ENCODE peak calls at places on chromosome 4, in five cellular contexts. Q is HL-60, R is IMR-90, H is tibial nerve, D is GM06990. F is an unnamed sample.

GRCh38 chr4:105451346-105451745 is 22.5 kb downstream of the PPA2 start:
- DNase-seq in D (no peak), R (no peak), H (no peak), Q (no peak), F (no peak)

GRCh38 chr4:85102606-85103005 is 136.1 kb upstream of the WDFY3 start:
- DNase-seq in R (no peak), Q (no peak), D (no peak), H (no peak), F (no peak)

GRCh38 chr4:125323547-125324100 is 8.9 kb downstream of the FAT4 start:
- DNase-seq in D (no peak), R (peak), Q (no peak), H (no peak), F (peak)

GRCh38 chr4:187666634-187667033 is 328.9 kb upstream of the ZFP42 start:
- DNase-seq in H (no peak), Q (no peak), D (no peak), R (peak), F (no peak)

GRCh38 chr4:148017801-148018200 is 285.9 kb downstream of the ARHGAP10 start:
- DNase-seq in Q (no peak), D (no peak), H (no peak), R (no peak), F (no peak)

GRCh38 chr4:109164011-109164410 is 138.4 kb downstream of the COL25A1 start:
- DNase-seq in D (no peak), R (peak), Q (no peak), H (no peak), F (peak)

GRCh38 chr4:732911-733630 is 27.4 kb downstream of the PCGF3 start:
- DNase-seq in Q (no peak), D (no peak), H (no peak), R (no peak), F (no peak)

GRCh38 chr4:8356856-8357255 is 83.7 kb downstream of the ACOX3 start:
- DNase-seq in R (no peak), Q (no peak), H (no peak), D (no peak), F (no peak)

GRCh38 chr4:6404611-6405416 is 67.6 kb downstream of the PPP2R2C start:
- DNase-seq in D (no peak), Q (no peak), R (no peak), H (no peak), F (no peak)

GRCh38 chr4:155972098-155972497 is 18.4 kb upstream of the CTSO start:
- DNase-seq in D (no peak), R (peak), Q (no peak), H (no peak), F (peak)

GRCh38 chr4:95465010-95465409 is 83.8 kb downstream of the UNC5C start:
- DNase-seq in Q (no peak), D (no peak), H (no peak), R (no peak), F (no peak)

GRCh38 chr4:148649669-148650331 is 207.6 kb upstream of the NR3C2 start:
- DNase-seq in R (peak), H (no peak), Q (no peak), D (no peak), F (peak)

GRCh38 chr4:90126805-90127204 is 389 bp upstream of the CCSER1 start:
- DNase-seq in H (no peak), Q (no peak), D (no peak), R (no peak), F (no peak)
- H3K4me3 ChIP-seq in H (peak), Q (peak), D (no peak), R (no peak), F (no peak)

GRCh38 chr4:41880840-41881831 is 54.1 kb upstream of the TMEM33 start:
- DNase-seq in R (no peak), D (no peak), H (no peak), Q (no peak), F (peak)

GRCh38 chr4:41881931-41882621 is 53.2 kb upstream of the TMEM33 start:
- DNase-seq in R (no peak), Q (no peak), D (no peak), H (no peak), F (no peak)

GRCh38 chr4:41885456-41885855 is 49.8 kb upstream of the TMEM33 start:
- DNase-seq in H (no peak), R (no peak), D (no peak), Q (no peak), F (no peak)

GRCh38 chr4:41882622-41883347 is 52.4 kb upstream of the TMEM33 start:
- DNase-seq in H (no peak), Q (peak), R (peak), D (peak), F (peak)

DNA sequence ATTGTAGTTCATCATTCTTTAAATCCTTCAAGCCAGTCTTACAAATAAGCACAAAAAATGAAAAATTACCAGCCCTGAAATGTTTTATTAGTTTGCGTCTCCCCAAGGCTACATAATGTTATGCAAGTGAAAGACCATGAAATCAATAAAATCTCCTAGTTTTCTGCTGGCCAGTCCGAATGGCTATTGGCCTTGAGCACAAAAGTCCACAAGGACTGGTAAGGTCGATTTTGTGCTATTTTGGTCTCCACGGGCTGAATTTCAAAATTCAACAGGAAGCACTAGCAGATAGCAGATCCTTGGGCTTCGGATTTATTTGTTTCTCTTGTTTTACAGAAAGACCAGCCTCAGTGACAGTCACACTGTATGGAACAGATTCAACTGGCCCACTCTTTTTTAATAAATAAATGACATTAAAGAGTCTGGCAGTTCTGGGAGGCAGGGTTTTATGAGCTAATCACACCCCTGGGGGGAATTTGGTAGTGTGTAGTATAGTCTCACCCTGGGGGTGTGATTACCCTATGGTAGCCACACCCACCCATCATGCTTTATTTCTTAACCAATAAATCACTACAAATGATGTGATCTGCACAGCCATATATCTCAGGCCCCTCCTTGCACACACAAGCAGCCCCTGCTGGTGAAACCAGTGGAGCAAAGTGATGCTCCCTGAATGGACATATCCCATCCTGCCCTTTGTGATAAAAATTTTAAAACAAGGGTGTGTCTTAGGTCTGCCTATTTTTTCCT is 51.1 kb upstream of the TMEM33 start:
- DNase-seq in H (no peak), D (no peak), R (no peak), Q (no peak), F (no peak)
- TF ChIP-seq CTCF in H (no peak), D (no peak), R (no peak), Q (no peak), F (no peak)

GRCh38 chr4:37453004-37453360 is 208.4 kb downstream of the NWD2 start:
- DNase-seq in R (peak), H (no peak), Q (peak), D (peak), F (peak)

GRCh38 chr4:37455301-37456062 is 210.9 kb downstream of the NWD2 start:
- DNase-seq in D (no peak), Q (no peak), H (no peak), R (no peak), F (no peak)

GRCh38 chr4:37453361-37454262 is 209.1 kb downstream of the NWD2 start:
- DNase-seq in Q (peak), R (no peak), D (peak), H (peak), F (peak)

GRCh38 chr4:37451646-37452045 is 207.1 kb downstream of the NWD2 start:
- DNase-seq in Q (no peak), H (no peak), D (no peak), R (no peak), F (no peak)

GRCh38 chr4:37454263-37454800 is 209.8 kb downstream of the NWD2 start:
- DNase-seq in H (no peak), R (no peak), Q (no peak), D (no peak), F (no peak)
- H3K4me3 ChIP-seq in H (peak), R (no peak), Q (peak), D (no peak), F (no peak)

GRCh38 chr4:38983756-38984647 is 48.2 kb downstream of the TMEM156 start:
- DNase-seq in Q (no peak), R (peak), H (no peak), D (no peak), F (peak)
- TF ChIP-seq CTCF in Q (no peak), R (no peak), H (no peak), D (no peak), F (no peak)

DNA sequence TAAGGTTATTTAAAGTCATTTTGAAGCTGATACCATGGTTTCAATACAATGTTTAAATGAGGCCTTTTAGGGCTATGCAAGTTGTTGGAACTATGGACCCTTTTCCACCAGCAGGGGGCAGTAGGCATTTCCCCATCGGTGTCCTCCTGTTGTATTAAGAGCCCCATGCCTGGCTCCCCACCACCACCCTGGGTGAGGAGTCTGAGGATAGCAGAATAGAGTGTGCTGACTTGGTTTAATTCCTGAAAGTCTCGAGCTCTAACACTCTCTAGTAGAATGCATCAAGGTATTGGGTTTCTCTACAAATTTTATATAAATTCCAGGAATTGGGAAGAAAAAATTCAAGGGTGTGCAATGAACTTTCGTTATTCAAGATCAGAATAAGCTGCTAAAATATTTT is 234.8 kb upstream of the JADE1 start:
- DNase-seq in D (peak), H (peak), R (peak), Q (peak), F (peak)
- H3K4me3 ChIP-seq in D (no peak), H (no peak), R (no peak), Q (no peak), F (no peak)